ENCODE peak calls at places on chromosomes 11 and 22, in ten cellular contexts. One of them, this sample, is unnamed.

GRCh38 chr11:122102426-122102825 is 13.6 kb downstream of the BLID start:
- DNase-seq in activated CD4-positive, CD25-positive, alpha-beta regulatory T cell: no peak
- DNase-seq in NCI-H774: no peak
- DNase-seq in pancreas: no peak
- DNase-seq in germinal center: no peak
- DNase-seq in HS-27A: no peak
- DNase-seq in non-pigmented ciliary epithelial cell: no peak
- DNase-seq in mesenchymal stem cell: no peak
- DNase-seq in activated CD8-positive, alpha-beta memory T cell treated with anti-CD3 and anti-CD28 coated beads for 24 hours: no peak
- DNase-seq in right cardiac atrium: no peak
- DNase-seq in this sample: no peak

GRCh38 chr11:111951565-111951964 is 14.4 kb downstream of the DIXDC1 start:
- DNase-seq in NCI-H774: no peak
- DNase-seq in mesenchymal stem cell: no peak
- DNase-seq in activated CD8-positive, alpha-beta memory T cell treated with anti-CD3 and anti-CD28 coated beads for 24 hours: no peak
- DNase-seq in germinal center: no peak
- DNase-seq in right cardiac atrium: no peak
- DNase-seq in pancreas: no peak
- DNase-seq in activated CD4-positive, CD25-positive, alpha-beta regulatory T cell: no peak
- DNase-seq in HS-27A: no peak
- DNase-seq in non-pigmented ciliary epithelial cell: no peak
- DNase-seq in this sample: no peak

GRCh38 chr22:26172389-26172990 is 3.2 kb downstream of the SEZ6L start:
- DNase-seq in right cardiac atrium: peak
- DNase-seq in germinal center: peak
- DNase-seq in activated CD8-positive, alpha-beta memory T cell treated with anti-CD3 and anti-CD28 coated beads for 24 hours: no peak
- DNase-seq in non-pigmented ciliary epithelial cell: peak
- DNase-seq in mesenchymal stem cell: peak
- DNase-seq in pancreas: no peak
- DNase-seq in HS-27A: no peak
- DNase-seq in NCI-H774: peak
- DNase-seq in activated CD4-positive, CD25-positive, alpha-beta regulatory T cell: no peak
- DNase-seq in this sample: peak

GRCh38 chr11:20055312-20055711 is 105.0 kb downstream of the DBX1 start:
- DNase-seq in non-pigmented ciliary epithelial cell: no peak
- DNase-seq in activated CD8-positive, alpha-beta memory T cell treated with anti-CD3 and anti-CD28 coated beads for 24 hours: no peak
- DNase-seq in pancreas: no peak
- DNase-seq in NCI-H774: no peak
- DNase-seq in germinal center: no peak
- DNase-seq in mesenchymal stem cell: no peak
- DNase-seq in activated CD4-positive, CD25-positive, alpha-beta regulatory T cell: no peak
- DNase-seq in HS-27A: no peak
- DNase-seq in right cardiac atrium: no peak
- DNase-seq in this sample: no peak

GRCh38 chr11:8290122-8290810 is 26.6 kb upstream of the LMO1 start:
- DNase-seq in activated CD8-positive, alpha-beta memory T cell treated with anti-CD3 and anti-CD28 coated beads for 24 hours: peak
- DNase-seq in pancreas: no peak
- DNase-seq in activated CD4-positive, CD25-positive, alpha-beta regulatory T cell: no peak
- DNase-seq in non-pigmented ciliary epithelial cell: no peak
- DNase-seq in NCI-H774: peak
- DNase-seq in germinal center: no peak
- DNase-seq in right cardiac atrium: no peak
- DNase-seq in mesenchymal stem cell: no peak
- DNase-seq in HS-27A: no peak
- DNase-seq in this sample: no peak

GRCh38 chr11:4607111-4607510 is 920 bp downstream of the TRIM68 start:
- DNase-seq in germinal center: no peak
- DNase-seq in non-pigmented ciliary epithelial cell: no peak
- DNase-seq in activated CD4-positive, CD25-positive, alpha-beta regulatory T cell: no peak
- DNase-seq in HS-27A: no peak
- DNase-seq in right cardiac atrium: no peak
- DNase-seq in activated CD8-positive, alpha-beta memory T cell treated with anti-CD3 and anti-CD28 coated beads for 24 hours: no peak
- DNase-seq in pancreas: no peak
- DNase-seq in NCI-H774: peak
- DNase-seq in mesenchymal stem cell: peak
- DNase-seq in this sample: no peak

GRCh38 chr11:116533186-116533825 is 239.5 kb downstream of the BUD13 start:
- DNase-seq in non-pigmented ciliary epithelial cell: no peak
- DNase-seq in activated CD4-positive, CD25-positive, alpha-beta regulatory T cell: no peak
- DNase-seq in right cardiac atrium: no peak
- DNase-seq in pancreas: no peak
- DNase-seq in NCI-H774: no peak
- DNase-seq in HS-27A: no peak
- DNase-seq in mesenchymal stem cell: no peak
- DNase-seq in activated CD8-positive, alpha-beta memory T cell treated with anti-CD3 and anti-CD28 coated beads for 24 hours: no peak
- DNase-seq in germinal center: no peak
- DNase-seq in this sample: no peak

GRCh38 chr22:45579306-45579705 is 76.6 kb downstream of the FBLN1 start:
- DNase-seq in right cardiac atrium: peak
- DNase-seq in mesenchymal stem cell: no peak
- DNase-seq in activated CD4-positive, CD25-positive, alpha-beta regulatory T cell: no peak
- DNase-seq in pancreas: no peak
- DNase-seq in germinal center: no peak
- DNase-seq in non-pigmented ciliary epithelial cell: no peak
- DNase-seq in HS-27A: no peak
- DNase-seq in NCI-H774: no peak
- DNase-seq in activated CD8-positive, alpha-beta memory T cell treated with anti-CD3 and anti-CD28 coated beads for 24 hours: no peak
- DNase-seq in this sample: no peak

GRCh38 chr11:61061081-61061826 is 41.0 kb upstream of the CD5 start:
- DNase-seq in NCI-H774: no peak
- DNase-seq in right cardiac atrium: no peak
- DNase-seq in activated CD8-positive, alpha-beta memory T cell treated with anti-CD3 and anti-CD28 coated beads for 24 hours: peak
- DNase-seq in activated CD4-positive, CD25-positive, alpha-beta regulatory T cell: peak
- DNase-seq in non-pigmented ciliary epithelial cell: no peak
- DNase-seq in HS-27A: no peak
- DNase-seq in pancreas: no peak
- DNase-seq in mesenchymal stem cell: no peak
- DNase-seq in germinal center: peak
- DNase-seq in this sample: no peak

GRCh38 chr22:35802885-35803284 is 85.2 kb downstream of the APOL5 start:
- DNase-seq in germinal center: no peak
- DNase-seq in pancreas: no peak
- DNase-seq in mesenchymal stem cell: no peak
- DNase-seq in right cardiac atrium: no peak
- DNase-seq in activated CD4-positive, CD25-positive, alpha-beta regulatory T cell: no peak
- DNase-seq in NCI-H774: no peak
- DNase-seq in HS-27A: no peak
- DNase-seq in activated CD8-positive, alpha-beta memory T cell treated with anti-CD3 and anti-CD28 coated beads for 24 hours: no peak
- DNase-seq in non-pigmented ciliary epithelial cell: no peak
- DNase-seq in this sample: no peak

GRCh38 chr22:20105456-20106204 is 10.3 kb upstream of the RANBP1 start:
- DNase-seq in HS-27A: no peak
- DNase-seq in NCI-H774: no peak
- DNase-seq in pancreas: peak
- DNase-seq in germinal center: no peak
- DNase-seq in activated CD4-positive, CD25-positive, alpha-beta regulatory T cell: no peak
- DNase-seq in activated CD8-positive, alpha-beta memory T cell treated with anti-CD3 and anti-CD28 coated beads for 24 hours: no peak
- DNase-seq in non-pigmented ciliary epithelial cell: no peak
- DNase-seq in right cardiac atrium: peak
- DNase-seq in mesenchymal stem cell: no peak
- DNase-seq in this sample: peak

GRCh38 chr22:18994056-18994455 is 58.0 kb upstream of the PRODH start:
- DNase-seq in non-pigmented ciliary epithelial cell: no peak
- DNase-seq in germinal center: no peak
- DNase-seq in mesenchymal stem cell: no peak
- DNase-seq in activated CD8-positive, alpha-beta memory T cell treated with anti-CD3 and anti-CD28 coated beads for 24 hours: no peak
- DNase-seq in activated CD4-positive, CD25-positive, alpha-beta regulatory T cell: no peak
- DNase-seq in HS-27A: no peak
- DNase-seq in NCI-H774: no peak
- DNase-seq in right cardiac atrium: no peak
- DNase-seq in pancreas: no peak
- DNase-seq in this sample: no peak

GRCh38 chr11:94880216-94880615 is 93.1 kb downstream of the CWC15 start:
- DNase-seq in NCI-H774: no peak
- DNase-seq in activated CD8-positive, alpha-beta memory T cell treated with anti-CD3 and anti-CD28 coated beads for 24 hours: no peak
- DNase-seq in pancreas: no peak
- DNase-seq in germinal center: no peak
- DNase-seq in non-pigmented ciliary epithelial cell: no peak
- DNase-seq in mesenchymal stem cell: no peak
- DNase-seq in right cardiac atrium: no peak
- DNase-seq in HS-27A: no peak
- DNase-seq in activated CD4-positive, CD25-positive, alpha-beta regulatory T cell: no peak
- DNase-seq in this sample: no peak

GRCh38 chr11:77201370-77201769 is 73.3 kb downstream of the MYO7A start:
- DNase-seq in activated CD4-positive, CD25-positive, alpha-beta regulatory T cell: no peak
- DNase-seq in non-pigmented ciliary epithelial cell: no peak
- DNase-seq in activated CD8-positive, alpha-beta memory T cell treated with anti-CD3 and anti-CD28 coated beads for 24 hours: no peak
- DNase-seq in HS-27A: no peak
- DNase-seq in NCI-H774: no peak
- DNase-seq in mesenchymal stem cell: no peak
- DNase-seq in right cardiac atrium: no peak
- DNase-seq in pancreas: peak
- DNase-seq in germinal center: no peak
- DNase-seq in this sample: no peak

GRCh38 chr22:44601725-44602124 is 100.3 kb upstream of the PRR5 start:
- DNase-seq in HS-27A: no peak
- DNase-seq in mesenchymal stem cell: no peak
- DNase-seq in germinal center: no peak
- DNase-seq in right cardiac atrium: no peak
- DNase-seq in activated CD4-positive, CD25-positive, alpha-beta regulatory T cell: no peak
- DNase-seq in NCI-H774: no peak
- DNase-seq in activated CD8-positive, alpha-beta memory T cell treated with anti-CD3 and anti-CD28 coated beads for 24 hours: no peak
- DNase-seq in pancreas: no peak
- DNase-seq in non-pigmented ciliary epithelial cell: no peak
- DNase-seq in this sample: no peak

GRCh38 chr11:59680287-59681154 is 11.7 kb upstream of the PATL1 start:
- DNase-seq in pancreas: peak
- DNase-seq in activated CD4-positive, CD25-positive, alpha-beta regulatory T cell: peak
- DNase-seq in mesenchymal stem cell: peak
- DNase-seq in NCI-H774: peak
- DNase-seq in HS-27A: peak
- DNase-seq in non-pigmented ciliary epithelial cell: no peak
- DNase-seq in germinal center: peak
- DNase-seq in right cardiac atrium: peak
- DNase-seq in activated CD8-positive, alpha-beta memory T cell treated with anti-CD3 and anti-CD28 coated beads for 24 hours: peak
- DNase-seq in this sample: peak

GRCh38 chr11:44313701-44314489 is 4.0 kb upstream of the ALX4 start:
- DNase-seq in activated CD4-positive, CD25-positive, alpha-beta regulatory T cell: no peak
- DNase-seq in right cardiac atrium: no peak
- DNase-seq in HS-27A: no peak
- DNase-seq in non-pigmented ciliary epithelial cell: no peak
- DNase-seq in pancreas: no peak
- DNase-seq in germinal center: no peak
- DNase-seq in NCI-H774: no peak
- DNase-seq in activated CD8-positive, alpha-beta memory T cell treated with anti-CD3 and anti-CD28 coated beads for 24 hours: no peak
- DNase-seq in mesenchymal stem cell: no peak
- DNase-seq in this sample: no peak

GRCh38 chr22:41873391-41873790 is 40.5 kb downstream of the SREBF2 start:
- DNase-seq in activated CD4-positive, CD25-positive, alpha-beta regulatory T cell: no peak
- DNase-seq in germinal center: no peak
- DNase-seq in mesenchymal stem cell: no peak
- DNase-seq in non-pigmented ciliary epithelial cell: no peak
- DNase-seq in NCI-H774: no peak
- DNase-seq in pancreas: no peak
- DNase-seq in HS-27A: no peak
- DNase-seq in right cardiac atrium: no peak
- DNase-seq in activated CD8-positive, alpha-beta memory T cell treated with anti-CD3 and anti-CD28 coated beads for 24 hours: peak
- DNase-seq in this sample: no peak

GRCh38 chr11:488992-489391 is 18.1 kb downstream of the RNH1 start:
- DNase-seq in activated CD8-positive, alpha-beta memory T cell treated with anti-CD3 and anti-CD28 coated beads for 24 hours: no peak
- DNase-seq in non-pigmented ciliary epithelial cell: no peak
- DNase-seq in mesenchymal stem cell: no peak
- DNase-seq in NCI-H774: no peak
- DNase-seq in right cardiac atrium: no peak
- DNase-seq in activated CD4-positive, CD25-positive, alpha-beta regulatory T cell: no peak
- DNase-seq in germinal center: no peak
- DNase-seq in HS-27A: no peak
- DNase-seq in pancreas: peak
- DNase-seq in this sample: peak

GRCh38 chr11:110182886-110183285 is 89.7 kb downstream of the ZC3H12C start:
- DNase-seq in non-pigmented ciliary epithelial cell: no peak
- DNase-seq in germinal center: no peak
- DNase-seq in mesenchymal stem cell: peak
- DNase-seq in activated CD4-positive, CD25-positive, alpha-beta regulatory T cell: no peak
- DNase-seq in activated CD8-positive, alpha-beta memory T cell treated with anti-CD3 and anti-CD28 coated beads for 24 hours: no peak
- DNase-seq in right cardiac atrium: no peak
- DNase-seq in pancreas: no peak
- DNase-seq in HS-27A: peak
- DNase-seq in NCI-H774: no peak
- DNase-seq in this sample: no peak

GRCh38 chr11:61700221-61700620 is 20.0 kb downstream of the DAGLA start:
- DNase-seq in HS-27A: no peak
- DNase-seq in non-pigmented ciliary epithelial cell: no peak
- DNase-seq in pancreas: no peak
- DNase-seq in germinal center: no peak
- DNase-seq in NCI-H774: peak
- DNase-seq in activated CD8-positive, alpha-beta memory T cell treated with anti-CD3 and anti-CD28 coated beads for 24 hours: no peak
- DNase-seq in mesenchymal stem cell: peak
- DNase-seq in right cardiac atrium: no peak
- DNase-seq in activated CD4-positive, CD25-positive, alpha-beta regulatory T cell: no peak
- DNase-seq in this sample: peak

GRCh38 chr22:45120931-45121330 is 42.8 kb upstream of the NUP50 start:
- DNase-seq in pancreas: no peak
- DNase-seq in germinal center: no peak
- DNase-seq in HS-27A: no peak
- DNase-seq in activated CD4-positive, CD25-positive, alpha-beta regulatory T cell: no peak
- DNase-seq in non-pigmented ciliary epithelial cell: no peak
- DNase-seq in right cardiac atrium: no peak
- DNase-seq in NCI-H774: no peak
- DNase-seq in mesenchymal stem cell: peak
- DNase-seq in activated CD8-positive, alpha-beta memory T cell treated with anti-CD3 and anti-CD28 coated beads for 24 hours: no peak
- DNase-seq in this sample: no peak

GRCh38 chr11:106231591-106231990 is 154.1 kb downstream of the AASDHPPT start:
- DNase-seq in NCI-H774: no peak
- DNase-seq in mesenchymal stem cell: peak
- DNase-seq in germinal center: no peak
- DNase-seq in activated CD4-positive, CD25-positive, alpha-beta regulatory T cell: no peak
- DNase-seq in right cardiac atrium: no peak
- DNase-seq in activated CD8-positive, alpha-beta memory T cell treated with anti-CD3 and anti-CD28 coated beads for 24 hours: no peak
- DNase-seq in non-pigmented ciliary epithelial cell: no peak
- DNase-seq in pancreas: no peak
- DNase-seq in HS-27A: peak
- DNase-seq in this sample: no peak

GRCh38 chr11:76215946-76216345 is 9.6 kb upstream of the WNT11 start:
- DNase-seq in mesenchymal stem cell: peak
- DNase-seq in pancreas: peak
- DNase-seq in germinal center: no peak
- DNase-seq in right cardiac atrium: no peak
- DNase-seq in NCI-H774: no peak
- DNase-seq in activated CD4-positive, CD25-positive, alpha-beta regulatory T cell: no peak
- DNase-seq in non-pigmented ciliary epithelial cell: no peak
- DNase-seq in HS-27A: peak
- DNase-seq in activated CD8-positive, alpha-beta memory T cell treated with anti-CD3 and anti-CD28 coated beads for 24 hours: no peak
- DNase-seq in this sample: no peak

GRCh38 chr11:112834277-112834755 is 126.9 kb upstream of the NCAM1 start:
- DNase-seq in activated CD8-positive, alpha-beta memory T cell treated with anti-CD3 and anti-CD28 coated beads for 24 hours: no peak
- DNase-seq in right cardiac atrium: peak
- DNase-seq in non-pigmented ciliary epithelial cell: no peak
- DNase-seq in NCI-H774: no peak
- DNase-seq in pancreas: peak
- DNase-seq in mesenchymal stem cell: no peak
- DNase-seq in germinal center: no peak
- DNase-seq in HS-27A: no peak
- DNase-seq in activated CD4-positive, CD25-positive, alpha-beta regulatory T cell: no peak
- DNase-seq in this sample: no peak

GRCh38 chr22:17578129-17578754 is 14.9 kb downstream of the SLC25A18 start:
- DNase-seq in NCI-H774: no peak
- DNase-seq in HS-27A: no peak
- DNase-seq in non-pigmented ciliary epithelial cell: no peak
- DNase-seq in germinal center: no peak
- DNase-seq in activated CD4-positive, CD25-positive, alpha-beta regulatory T cell: no peak
- DNase-seq in activated CD8-positive, alpha-beta memory T cell treated with anti-CD3 and anti-CD28 coated beads for 24 hours: no peak
- DNase-seq in pancreas: peak
- DNase-seq in mesenchymal stem cell: peak
- DNase-seq in right cardiac atrium: peak
- DNase-seq in this sample: no peak

GRCh38 chr11:764322-765024 is 12.8 kb downstream of the GATD1 start:
- DNase-seq in right cardiac atrium: no peak
- DNase-seq in HS-27A: no peak
- DNase-seq in NCI-H774: no peak
- DNase-seq in activated CD8-positive, alpha-beta memory T cell treated with anti-CD3 and anti-CD28 coated beads for 24 hours: no peak
- DNase-seq in activated CD4-positive, CD25-positive, alpha-beta regulatory T cell: no peak
- DNase-seq in pancreas: peak
- DNase-seq in germinal center: no peak
- DNase-seq in mesenchymal stem cell: no peak
- DNase-seq in non-pigmented ciliary epithelial cell: no peak
- DNase-seq in this sample: no peak

GRCh38 chr11:22703561-22703960 is 37.1 kb downstream of the GAS2 start:
- DNase-seq in non-pigmented ciliary epithelial cell: no peak
- DNase-seq in germinal center: no peak
- DNase-seq in activated CD4-positive, CD25-positive, alpha-beta regulatory T cell: no peak
- DNase-seq in pancreas: no peak
- DNase-seq in HS-27A: no peak
- DNase-seq in right cardiac atrium: no peak
- DNase-seq in NCI-H774: peak
- DNase-seq in activated CD8-positive, alpha-beta memory T cell treated with anti-CD3 and anti-CD28 coated beads for 24 hours: no peak
- DNase-seq in mesenchymal stem cell: peak
- DNase-seq in this sample: no peak